ENCODE peak calls at places on chromosomes 5 and 9, in eight cellular contexts. One of them, this sample, is unnamed.
A peak's percentile ranks its signal among the peaks of the same experiment; 100 is the strongest.

GRCh38 chr9:82132024-82132423 is 143.5 kb downstream of the SPATA31D1 start:
- DNase-seq in GM10248: no peak
- DNase-seq in GM12892: no peak
- DNase-seq in AG04450: no peak
- DNase-seq in stimulated activated naive CD4-positive, alpha-beta T cell: no peak
- DNase-seq in bronchial epithelial cell: no peak
- DNase-seq in left colon: no peak
- DNase-seq in PC-9: no peak
- DNase-seq in this sample: no peak

GRCh38 chr9:134361426-134361825 is 35.2 kb downstream of the RXRA start:
- DNase-seq in GM10248: no peak
- DNase-seq in GM12892: no peak
- DNase-seq in AG04450: no peak
- DNase-seq in stimulated activated naive CD4-positive, alpha-beta T cell: no peak
- DNase-seq in bronchial epithelial cell: no peak
- DNase-seq in left colon: no peak
- DNase-seq in PC-9: no peak
- DNase-seq in this sample: no peak

GRCh38 chr9:5193345-5193744 is 7.9 kb upstream of the INSL6 start:
- DNase-seq in GM10248: no peak
- DNase-seq in GM12892: no peak
- DNase-seq in AG04450: no peak
- DNase-seq in stimulated activated naive CD4-positive, alpha-beta T cell: no peak
- DNase-seq in bronchial epithelial cell: no peak
- DNase-seq in left colon: no peak
- DNase-seq in PC-9: no peak
- DNase-seq in this sample: no peak

GRCh38 chr5:442335-443238 is at the start of gene EXOC3:
- DNase-seq in GM10248: peak; percentile 95
- DNase-seq in GM12892: peak; percentile 98
- DNase-seq in AG04450: peak; percentile 15
- DNase-seq in stimulated activated naive CD4-positive, alpha-beta T cell: peak; percentile 74
- DNase-seq in bronchial epithelial cell: peak; percentile 22
- DNase-seq in left colon: peak; percentile 81
- DNase-seq in PC-9: peak; percentile 92
- DNase-seq in this sample: peak; percentile 56

GRCh38 chr9:79292731-79293280 is 279.0 kb upstream of the TLE4 start:
- DNase-seq in GM10248: no peak
- DNase-seq in GM12892: no peak
- DNase-seq in AG04450: no peak
- DNase-seq in stimulated activated naive CD4-positive, alpha-beta T cell: no peak
- DNase-seq in bronchial epithelial cell: no peak
- DNase-seq in left colon: no peak
- DNase-seq in PC-9: no peak
- DNase-seq in this sample: no peak

GRCh38 chr5:143166661-143167420 is 236.6 kb downstream of the NR3C1 start:
- DNase-seq in GM10248: no peak
- DNase-seq in GM12892: no peak
- DNase-seq in AG04450: no peak
- DNase-seq in stimulated activated naive CD4-positive, alpha-beta T cell: no peak
- DNase-seq in bronchial epithelial cell: no peak
- DNase-seq in left colon: peak; percentile 27
- DNase-seq in PC-9: no peak
- DNase-seq in this sample: no peak

GRCh38 chr9:112819635-112820496 is 69.3 kb downstream of the SNX30 start:
- DNase-seq in GM10248: peak; percentile 50
- DNase-seq in GM12892: no peak
- DNase-seq in AG04450: peak; percentile 50
- DNase-seq in stimulated activated naive CD4-positive, alpha-beta T cell: peak; percentile 10
- DNase-seq in bronchial epithelial cell: peak; percentile 64
- DNase-seq in left colon: no peak
- DNase-seq in PC-9: peak; percentile 20
- DNase-seq in this sample: peak; percentile 58

GRCh38 chr5:176700239-176700847 is 53.1 kb downstream of the TSPAN17 start:
- DNase-seq in GM10248: no peak
- DNase-seq in GM12892: no peak
- DNase-seq in AG04450: no peak
- DNase-seq in stimulated activated naive CD4-positive, alpha-beta T cell: no peak
- DNase-seq in bronchial epithelial cell: peak; percentile 9
- DNase-seq in left colon: no peak
- DNase-seq in PC-9: no peak
- DNase-seq in this sample: peak; percentile 14

GRCh38 chr5:75214928-75215327 is 21.8 kb downstream of the ANKRD31 start:
- DNase-seq in GM10248: no peak
- DNase-seq in GM12892: no peak
- DNase-seq in AG04450: no peak
- DNase-seq in stimulated activated naive CD4-positive, alpha-beta T cell: no peak
- DNase-seq in bronchial epithelial cell: no peak
- DNase-seq in left colon: no peak
- DNase-seq in PC-9: no peak
- DNase-seq in this sample: no peak

GRCh38 chr5:1056611-1057484 is 48.2 kb downstream of the NKD2 start:
- DNase-seq in GM10248: no peak
- DNase-seq in GM12892: no peak
- DNase-seq in AG04450: no peak
- DNase-seq in stimulated activated naive CD4-positive, alpha-beta T cell: no peak
- DNase-seq in bronchial epithelial cell: no peak
- DNase-seq in left colon: no peak
- DNase-seq in PC-9: no peak
- DNase-seq in this sample: no peak

GRCh38 chr9:93231121-93231694 is 47.3 kb downstream of the WNK2 start:
- DNase-seq in GM10248: no peak
- DNase-seq in GM12892: no peak
- DNase-seq in AG04450: no peak
- DNase-seq in stimulated activated naive CD4-positive, alpha-beta T cell: no peak
- DNase-seq in bronchial epithelial cell: no peak
- DNase-seq in left colon: peak; percentile 75
- DNase-seq in PC-9: peak; percentile 76
- DNase-seq in this sample: no peak

GRCh38 chr9:77819672-77820071 is 171.6 kb upstream of the GNA14 start:
- DNase-seq in GM10248: no peak
- DNase-seq in GM12892: no peak
- DNase-seq in AG04450: no peak
- DNase-seq in stimulated activated naive CD4-positive, alpha-beta T cell: no peak
- DNase-seq in bronchial epithelial cell: no peak
- DNase-seq in left colon: no peak
- DNase-seq in PC-9: no peak
- DNase-seq in this sample: no peak

GRCh38 chr5:135033866-135034185 is 202 bp downstream of the PITX1 start:
- DNase-seq in GM10248: no peak
- DNase-seq in GM12892: no peak
- DNase-seq in AG04450: no peak
- DNase-seq in stimulated activated naive CD4-positive, alpha-beta T cell: no peak
- DNase-seq in bronchial epithelial cell: no peak
- DNase-seq in left colon: no peak
- DNase-seq in PC-9: no peak
- DNase-seq in this sample: no peak

GRCh38 chr5:127400524-127400923 is 109.9 kb downstream of the MEGF10 start:
- DNase-seq in GM10248: no peak
- DNase-seq in GM12892: no peak
- DNase-seq in AG04450: no peak
- DNase-seq in stimulated activated naive CD4-positive, alpha-beta T cell: no peak
- DNase-seq in bronchial epithelial cell: no peak
- DNase-seq in left colon: no peak
- DNase-seq in PC-9: no peak
- DNase-seq in this sample: no peak

GRCh38 chr5:80210014-80210413 is 45.8 kb downstream of the SERINC5 start:
- DNase-seq in GM10248: no peak
- DNase-seq in GM12892: no peak
- DNase-seq in AG04450: no peak
- DNase-seq in stimulated activated naive CD4-positive, alpha-beta T cell: no peak
- DNase-seq in bronchial epithelial cell: no peak
- DNase-seq in left colon: no peak
- DNase-seq in PC-9: no peak
- DNase-seq in this sample: no peak

GRCh38 chr5:65103674-65104035 is 334.9 kb downstream of the CWC27 start:
- DNase-seq in GM10248: no peak
- DNase-seq in GM12892: no peak
- DNase-seq in AG04450: no peak
- DNase-seq in stimulated activated naive CD4-positive, alpha-beta T cell: no peak
- DNase-seq in bronchial epithelial cell: no peak
- DNase-seq in left colon: no peak
- DNase-seq in PC-9: no peak
- DNase-seq in this sample: no peak

GRCh38 chr9:316382-316965 is 101.8 kb downstream of the DOCK8 start:
- DNase-seq in GM10248: no peak
- DNase-seq in GM12892: no peak
- DNase-seq in AG04450: no peak
- DNase-seq in stimulated activated naive CD4-positive, alpha-beta T cell: no peak
- DNase-seq in bronchial epithelial cell: peak; percentile 16
- DNase-seq in left colon: no peak
- DNase-seq in PC-9: no peak
- DNase-seq in this sample: no peak

GRCh38 chr5:38768411-38769211 is 77.2 kb upstream of the OSMR start:
- DNase-seq in GM10248: no peak
- DNase-seq in GM12892: no peak
- DNase-seq in AG04450: no peak
- DNase-seq in stimulated activated naive CD4-positive, alpha-beta T cell: no peak
- DNase-seq in bronchial epithelial cell: no peak
- DNase-seq in left colon: no peak
- DNase-seq in PC-9: no peak
- DNase-seq in this sample: no peak

GRCh38 chr5:127959152-127959764 is 124.3 kb upstream of the SLC12A2 start:
- DNase-seq in GM10248: no peak
- DNase-seq in GM12892: no peak
- DNase-seq in AG04450: peak; percentile 67
- DNase-seq in stimulated activated naive CD4-positive, alpha-beta T cell: peak; percentile 3
- DNase-seq in bronchial epithelial cell: peak; percentile 91
- DNase-seq in left colon: peak; percentile 89
- DNase-seq in PC-9: peak; percentile 80
- DNase-seq in this sample: peak; percentile 34

GRCh38 chr5:167579701-167580045 is 711.8 kb upstream of the WWC1 start:
- DNase-seq in GM10248: no peak
- DNase-seq in GM12892: no peak
- DNase-seq in AG04450: peak; percentile 2
- DNase-seq in stimulated activated naive CD4-positive, alpha-beta T cell: no peak
- DNase-seq in bronchial epithelial cell: no peak
- DNase-seq in left colon: no peak
- DNase-seq in PC-9: no peak
- DNase-seq in this sample: no peak